ENCODE peak calls at places on chromosomes 6 and 20, in seven cellular contexts. Y is A549; R is left ventricle myocardium inferior; F is colonic mucosa; D is CD8-positive, alpha-beta memory T cell; N is lower lobe of right lung; E is mammary epithelial cell. P is an unnamed sample. For H3K4me1, the result is how much of the 10 kb centered on the place peaks cover.

GRCh38 chr6:141467881-141468280 is 664.8 kb upstream of the GJE1 start:
- DNase-seq in Y (no peak), R (no peak), F (no peak), D (no peak), N (no peak), E (no peak), P (no peak)

GRCh38 chr20:5528719-5529256 is 212.0 kb upstream of the PROKR2 start:
- DNase-seq in Y (peak), R (peak), F (peak), D (peak), N (no peak), E (peak), P (peak)

GRCh38 chr20:39623584-39624234 is 661.6 kb downstream of the DHX35 start:
- DNase-seq in Y (no peak), R (no peak), F (no peak), D (no peak), N (no peak), E (peak), P (peak)

GRCh38 chr6:12354499-12354898 is 64.3 kb downstream of the EDN1 start:
- DNase-seq in Y (no peak), R (no peak), F (no peak), D (no peak), N (no peak), E (peak), P (peak)

GRCh38 chr6:36703982-36704381 is 6.4 kb downstream of the RAB44 start:
- DNase-seq in Y (no peak), R (no peak), F (no peak), D (no peak), N (no peak), E (no peak), P (no peak)

GRCh38 chr6:119495230-119495683 is 145.7 kb upstream of the MAN1A1 start:
- DNase-seq in Y (no peak), R (peak), F (peak), D (no peak), N (no peak), E (no peak), P (no peak)

GRCh38 chr6:42251500-42251899 is 33.8 kb upstream of the MRPS10 start:
- DNase-seq in Y (no peak), R (no peak), F (no peak), D (no peak), N (no peak), E (no peak), P (no peak)

GRCh38 chr6:47230579-47230978 is 79.1 kb downstream of the TNFRSF21 start:
- DNase-seq in Y (no peak), R (no peak), F (peak), D (no peak), N (no peak), E (no peak), P (no peak)

GRCh38 chr20:910840-911770 is 5.0 kb downstream of the ANGPT4 start:
- DNase-seq in Y (no peak), R (no peak), F (no peak), D (no peak), N (no peak), E (peak), P (no peak)

GRCh38 chr20:32855387-32855786 is 3.3 kb upstream of the EFCAB8 start:
- DNase-seq in Y (no peak), R (no peak), F (no peak), D (no peak), N (no peak), E (no peak), P (no peak)
- H3K4me1 ChIP-seq in Y (under half), R (under half), F (under half), D (under half), N (under half), E (under half), P (under half)

GRCh38 chr6:10386260-10386659 is 28.6 kb downstream of the TFAP2A start:
- DNase-seq in Y (no peak), R (no peak), F (no peak), D (no peak), N (no peak), E (no peak), P (no peak)

GRCh38 chr6:10384333-10384718 is 30.5 kb downstream of the TFAP2A start:
- DNase-seq in Y (no peak), R (no peak), F (no peak), D (no peak), N (no peak), E (no peak), P (no peak)

GRCh38 chr6:10384064-10384317 is 30.9 kb downstream of the TFAP2A start:
- DNase-seq in Y (no peak), R (no peak), F (no peak), D (no peak), N (no peak), E (no peak), P (no peak)

GRCh38 chr6:10385512-10386132 is 29.3 kb downstream of the TFAP2A start:
- DNase-seq in Y (no peak), R (no peak), F (no peak), D (no peak), N (no peak), E (no peak), P (no peak)

GRCh38 chr6:10384719-10385511 is 30.0 kb downstream of the TFAP2A start:
- DNase-seq in Y (no peak), R (no peak), F (no peak), D (no peak), N (no peak), E (no peak), P (no peak)
- H3K4me1 ChIP-seq in Y (under half), R (under half), F (under half), D (under half), N (under half), E (under half), P (under half)

GRCh38 chr6:7115452-7116223 is 7.9 kb downstream of the RREB1 start:
- DNase-seq in Y (no peak), R (no peak), F (peak), D (no peak), N (no peak), E (no peak), P (no peak)

GRCh38 chr6:7111095-7111690 is 3.4 kb downstream of the RREB1 start:
- DNase-seq in Y (no peak), R (no peak), F (no peak), D (no peak), N (no peak), E (no peak), P (no peak)

GRCh38 chr6:7110092-7110792 is 2.5 kb downstream of the RREB1 start:
- DNase-seq in Y (no peak), R (no peak), F (no peak), D (no peak), N (no peak), E (no peak), P (peak)

GRCh38 chr6:7114744-7115451 is 7.1 kb downstream of the RREB1 start:
- DNase-seq in Y (no peak), R (no peak), F (peak), D (no peak), N (no peak), E (no peak), P (no peak)

GRCh38 chr6:7112741-7113313 is 5.1 kb downstream of the RREB1 start:
- DNase-seq in Y (no peak), R (no peak), F (peak), D (peak), N (no peak), E (peak), P (peak)
- H3K4me1 ChIP-seq in Y (half or more), R (half or more), F (under half), D (half or more), N (half or more), E (under half), P (half or more)

GRCh38 chr6:170128811-170129681 is 161.8 kb downstream of the DLL1 start:
- DNase-seq in Y (no peak), R (no peak), F (peak), D (no peak), N (no peak), E (no peak), P (no peak)

GRCh38 chr6:170124836-170125235 is 166.0 kb downstream of the DLL1 start:
- DNase-seq in Y (no peak), R (no peak), F (peak), D (no peak), N (no peak), E (peak), P (peak)

GRCh38 chr6:170128346-170128745 is 162.5 kb downstream of the DLL1 start:
- DNase-seq in Y (no peak), R (no peak), F (peak), D (no peak), N (no peak), E (no peak), P (no peak)

GRCh38 chr6:170125447-170126300 is 165.2 kb downstream of the DLL1 start:
- DNase-seq in Y (no peak), R (no peak), F (peak), D (no peak), N (no peak), E (no peak), P (no peak)

DNA sequence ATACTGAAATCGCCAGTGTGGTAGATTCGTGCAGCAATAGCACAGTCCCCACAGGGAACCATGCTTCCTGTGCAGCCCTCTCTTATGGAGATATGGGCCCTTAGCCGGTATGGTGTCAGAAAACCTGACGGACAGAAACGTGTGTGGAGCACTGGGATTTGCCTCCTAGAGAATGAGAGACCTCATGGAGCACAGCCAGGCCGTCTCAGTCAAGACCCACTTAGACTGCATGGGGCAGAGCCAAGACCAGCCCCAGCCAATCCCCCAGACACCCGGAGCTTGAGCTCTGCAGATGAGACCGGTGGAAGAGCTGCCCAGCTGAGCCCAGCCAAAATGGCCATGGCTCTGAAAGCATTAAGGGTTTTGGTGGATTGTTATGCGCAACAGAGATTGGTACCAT is 163.7 kb downstream of the DLL1 start:
- DNase-seq in Y (no peak), R (no peak), F (peak), D (no peak), N (no peak), E (no peak), P (no peak)
- H3K4me1 ChIP-seq in Y (under half), R (half or more), F (under half), D (under half), N (under half), E (under half), P (under half)

GRCh38 chr6:159061146-159061545 is 16.4 kb upstream of the TAGAP start:
- DNase-seq in Y (no peak), R (no peak), F (no peak), D (no peak), N (no peak), E (no peak), P (no peak)
- H3K4me1 ChIP-seq in Y (under half), R (under half), F (under half), D (half or more), N (under half), E (under half), P (under half)

GRCh38 chr20:44141873-44142272 is 45.1 kb downstream of the JPH2 start:
- DNase-seq in Y (no peak), R (no peak), F (no peak), D (no peak), N (no peak), E (no peak), P (no peak)

GRCh38 chr20:44142416-44142815 is 44.6 kb downstream of the JPH2 start:
- DNase-seq in Y (no peak), R (no peak), F (no peak), D (no peak), N (no peak), E (no peak), P (no peak)

GRCh38 chr20:44143896-44144295 is 43.1 kb downstream of the JPH2 start:
- DNase-seq in Y (no peak), R (no peak), F (no peak), D (no peak), N (no peak), E (no peak), P (no peak)

DNA sequence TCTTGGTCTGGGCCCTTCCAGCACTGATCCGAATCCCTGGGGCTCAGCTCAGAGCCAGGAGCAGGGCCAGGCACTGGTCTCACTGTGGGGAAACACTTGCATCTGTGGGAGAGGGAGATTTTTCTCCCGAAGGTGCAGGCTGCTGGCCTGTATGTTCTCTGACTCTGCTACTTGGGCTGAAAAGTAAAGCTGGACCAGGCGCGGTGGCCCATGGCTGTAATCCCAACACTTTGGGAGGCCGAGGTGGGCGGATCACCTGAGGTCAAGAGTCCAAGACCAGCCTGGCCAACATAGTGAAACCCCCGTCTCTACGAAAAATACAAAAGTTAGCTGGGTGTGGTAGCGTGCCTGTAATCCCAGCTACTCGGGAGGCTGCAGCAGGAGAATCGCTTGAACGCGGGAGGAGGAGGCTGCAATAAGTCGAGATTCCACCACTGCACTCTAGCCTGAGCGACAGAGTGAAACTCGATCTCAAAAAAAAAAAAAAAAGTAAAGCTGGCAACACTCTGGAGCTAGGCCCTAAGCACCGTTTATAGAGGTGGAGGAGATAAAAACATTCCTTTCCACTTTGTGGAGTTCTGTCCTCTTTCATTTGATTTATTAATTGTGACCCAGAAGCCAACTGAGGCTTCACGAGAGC is 41.7 kb downstream of the JPH2 start:
- DNase-seq in Y (no peak), R (no peak), F (no peak), D (no peak), N (no peak), E (no peak), P (no peak)
- H3K4me1 ChIP-seq in Y (under half), R (half or more), F (under half), D (under half), N (under half), E (under half), P (under half)

DNA sequence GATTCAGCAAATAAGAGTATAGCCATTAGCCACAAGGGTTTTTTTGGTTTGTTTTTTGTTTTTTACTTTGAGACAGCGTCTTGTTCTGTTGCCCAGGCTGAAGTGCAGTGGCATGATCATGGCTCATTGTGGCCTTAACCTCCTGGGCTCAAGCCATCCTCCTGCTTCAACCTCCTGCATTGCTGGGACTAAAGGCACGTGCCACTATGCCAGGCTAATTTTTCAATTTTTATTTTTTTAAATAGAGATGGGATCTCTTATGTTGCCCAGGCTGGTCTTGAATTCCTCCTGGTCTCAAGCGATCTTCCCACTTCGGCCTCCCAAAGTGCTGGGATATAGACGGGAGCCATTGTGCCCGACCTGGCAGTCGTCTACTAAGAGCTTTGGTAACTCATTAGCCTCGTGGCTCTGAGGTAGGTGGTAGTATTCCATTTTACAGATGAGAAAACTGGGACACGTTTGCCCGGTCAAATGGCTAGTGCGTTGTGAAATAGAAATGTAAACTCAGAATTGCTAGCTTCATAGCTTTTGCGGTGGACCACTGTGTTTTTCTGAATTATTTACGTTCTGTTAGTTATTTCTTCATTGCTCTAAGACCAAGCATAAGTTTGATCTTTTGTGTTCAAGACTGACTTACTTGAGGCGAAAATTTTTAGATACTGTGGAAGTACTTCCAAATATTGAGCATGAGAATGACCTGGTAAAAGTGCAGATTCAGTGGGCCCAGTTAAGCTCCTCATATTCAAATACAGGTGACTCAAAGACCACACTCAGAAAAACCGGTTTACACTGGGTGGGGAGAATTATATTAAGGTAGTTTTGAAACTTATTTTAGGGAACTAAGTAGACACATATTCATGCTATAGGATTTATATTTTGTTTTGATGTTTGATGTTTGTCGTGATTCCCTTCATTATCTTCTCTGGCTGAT is 2.1 kb downstream of the PANK2 start:
- DNase-seq in Y (no peak), R (no peak), F (no peak), D (no peak), N (no peak), E (peak), P (peak)
- H3K4me1 ChIP-seq in Y (half or more), R (half or more), F (under half), D (half or more), N (half or more), E (under half), P (under half)

DNA sequence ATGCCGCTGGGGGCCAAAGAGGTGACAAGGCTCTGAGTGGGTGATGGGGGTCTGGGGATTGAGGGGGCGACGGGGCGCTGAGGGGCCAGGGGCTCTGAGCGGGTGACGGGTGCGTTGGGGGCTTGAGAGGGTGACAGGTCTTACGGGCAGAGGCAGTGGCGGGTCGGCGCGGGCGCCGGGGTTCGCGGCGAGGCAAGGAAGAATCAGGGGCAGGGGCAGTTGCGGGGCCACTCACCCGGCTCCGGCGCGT is 146 bp downstream of the ZNFX1 start:
- DNase-seq in Y (no peak), R (no peak), F (no peak), D (no peak), N (no peak), E (no peak), P (no peak)
- H3K4me1 ChIP-seq in Y (under half), R (half or more), F (under half), D (half or more), N (half or more), E (under half), P (under half)

GRCh38 chr6:135902756-135903331 is 51.3 kb downstream of the PDE7B start:
- DNase-seq in Y (no peak), R (no peak), F (no peak), D (no peak), N (no peak), E (no peak), P (no peak)
- H3K4me1 ChIP-seq in Y (under half), R (under half), F (under half), D (under half), N (under half), E (under half), P (under half)

DNA sequence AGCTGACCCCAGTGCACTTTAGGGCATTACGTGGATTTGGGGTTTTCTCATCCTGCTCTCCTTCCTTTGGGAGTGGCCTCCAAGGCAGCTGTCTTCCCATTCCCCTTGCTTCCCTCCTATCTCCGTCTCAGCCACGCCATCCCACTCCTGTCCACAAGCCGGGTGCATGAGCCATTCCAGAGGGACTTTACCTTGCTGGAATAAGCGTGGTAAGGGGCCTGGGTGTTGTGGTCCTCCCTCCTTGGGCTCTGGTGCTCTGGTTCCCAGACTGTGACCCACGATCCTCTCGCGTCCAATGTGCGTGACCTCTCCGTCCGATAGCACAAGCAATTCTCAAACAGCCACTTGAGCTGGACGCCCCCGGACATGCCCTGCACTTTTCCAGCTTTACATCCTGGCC is 60.6 kb upstream of the NKX2-2 start:
- DNase-seq in Y (no peak), R (no peak), F (no peak), D (no peak), N (no peak), E (no peak), P (no peak)
- H3K4me1 ChIP-seq in Y (under half), R (under half), F (under half), D (under half), N (under half), E (under half), P (under half)